ENCODE peak calls at places on chromosomes 12 and 14, in four cellular contexts. O is A549, S is GM23248, H is adipocyte. W is an unnamed sample.
A peak's percentile ranks its signal among the peaks of the same experiment; 100 is the strongest.

GRCh38 chr12:34348064-34348463 is 325.8 kb downstream of the ALG10 start:
- DNase-seq in O (peak; percentile 69), S (no peak), H (no peak), W (no peak)

GRCh38 chr14:100065942-100066574 is 836 bp downstream of the EVL start:
- DNase-seq in O (no peak), S (no peak), H (no peak), W (peak; percentile 75)

GRCh38 chr12:89382366-89382765 is 30.1 kb upstream of the DUSP6 start:
- DNase-seq in O (no peak), S (no peak), H (no peak), W (no peak)

GRCh38 chr14:49861923-49862673 is 9.5 kb upstream of the NEMF start:
- DNase-seq in O (peak; percentile 93), S (peak; percentile 89), H (peak; percentile 88), W (peak; percentile 94)

GRCh38 chr14:52895000-52895399 is 55.9 kb downstream of the FERMT2 start:
- DNase-seq in O (no peak), S (no peak), H (no peak), W (no peak)

GRCh38 chr14:85583311-85583710 is 53.4 kb downstream of the FLRT2 start:
- DNase-seq in O (no peak), S (no peak), H (no peak), W (no peak)

GRCh38 chr12:6554990-6555691 is 701 bp downstream of the IFFO1 start:
- DNase-seq in O (no peak), S (peak; percentile 57), H (peak; percentile 51), W (no peak)

GRCh38 chr12:120346681-120347080 is 19.1 kb upstream of the PLA2G1B start:
- DNase-seq in O (peak; percentile 39), S (peak; percentile 14), H (no peak), W (no peak)

GRCh38 chr14:23091294-23092225 is 3.4 kb downstream of the ACIN1 start:
- DNase-seq in O (no peak), S (no peak), H (no peak), W (no peak)

GRCh38 chr12:131499160-131499863 is 211.6 kb upstream of the SFSWAP start:
- DNase-seq in O (no peak), S (peak; percentile 16), H (no peak), W (no peak)

GRCh38 chr14:63833728-63834127 is 19.1 kb upstream of the SYNE2 start:
- DNase-seq in O (peak; percentile 14), S (no peak), H (no peak), W (no peak)

GRCh38 chr14:103541944-103542544 is 13.0 kb downstream of the TRMT61A start:
- DNase-seq in O (no peak), S (no peak), H (no peak), W (no peak)

GRCh38 chr12:25236190-25236589 is 14.5 kb downstream of the KRAS start:
- DNase-seq in O (no peak), S (peak; percentile 65), H (peak; percentile 50), W (no peak)

GRCh38 chr12:101875112-101875961 is 2.0 kb upstream of the DRAM1 start:
- DNase-seq in O (no peak), S (peak; percentile 27), H (peak; percentile 41), W (no peak)

GRCh38 chr14:22589096-22589839 is at the start of gene DAD1:
- DNase-seq in O (peak; percentile 99), S (peak; percentile 100), H (peak; percentile 100), W (peak; percentile 100)

GRCh38 chr14:24670594-24670993 is 36.6 kb upstream of the GZMB start:
- DNase-seq in O (no peak), S (no peak), H (no peak), W (no peak)

GRCh38 chr14:65349100-65349499 is 63.4 kb upstream of the FUT8 start:
- DNase-seq in O (no peak), S (no peak), H (no peak), W (no peak)

GRCh38 chr12:26651566-26652188 is 181.3 kb downstream of the ITPR2 start:
- DNase-seq in O (peak; percentile 69), S (peak; percentile 77), H (peak; percentile 82), W (peak; percentile 27)

GRCh38 chr14:20493634-20494033 is 11.7 kb upstream of the RNASE10 start:
- DNase-seq in O (no peak), S (no peak), H (no peak), W (no peak)

GRCh38 chr12:54128466-54128865 is 60.3 kb downstream of the SMUG1 start:
- DNase-seq in O (no peak), S (no peak), H (no peak), W (no peak)

DNA sequence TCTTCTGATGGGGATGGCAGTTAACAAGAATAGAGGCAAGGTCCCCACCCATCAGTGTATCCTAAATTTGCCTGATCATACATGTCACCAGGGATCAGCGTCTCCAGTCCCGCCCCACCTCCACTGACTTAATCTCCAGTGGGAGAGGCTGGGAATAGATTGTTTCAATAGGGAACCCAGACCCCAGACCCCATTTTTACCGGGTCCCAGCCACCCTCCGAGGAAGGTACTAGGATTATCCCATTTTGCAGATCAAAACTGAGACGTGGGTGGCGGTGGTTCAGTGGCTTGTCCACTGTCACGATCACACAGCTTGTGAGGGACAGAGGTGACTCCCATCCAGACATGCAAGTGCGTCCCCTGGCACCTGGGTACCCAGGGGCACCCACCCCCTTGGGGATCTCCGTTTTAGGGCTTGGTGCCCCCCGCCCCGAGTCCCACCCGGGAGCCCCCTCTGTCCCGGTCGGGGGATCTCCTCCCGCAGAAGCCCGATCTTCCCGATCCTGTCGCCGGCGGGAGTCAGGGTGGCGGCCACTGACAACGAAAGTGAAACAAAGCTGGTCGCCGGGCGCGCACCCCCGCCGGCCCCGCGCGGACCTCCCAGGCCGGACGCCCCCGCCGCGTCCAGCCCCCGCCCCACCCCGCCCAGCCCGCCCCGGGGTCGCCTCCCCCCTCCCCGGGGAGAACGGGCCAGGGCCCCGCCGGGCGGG is 523 bp downstream of the WSB2 start:
- DNase-seq in O (no peak), S (peak; percentile 66), H (peak; percentile 76), W (peak; percentile 25)
- H3K4me1 ChIP-seq in O (peaks cover 59% of the 10 kb centered on the region), S (peaks cover 29% of the 10 kb centered on the region), H (peaks cover 41% of the 10 kb centered on the region), W (peaks cover 13% of the 10 kb centered on the region)

DNA sequence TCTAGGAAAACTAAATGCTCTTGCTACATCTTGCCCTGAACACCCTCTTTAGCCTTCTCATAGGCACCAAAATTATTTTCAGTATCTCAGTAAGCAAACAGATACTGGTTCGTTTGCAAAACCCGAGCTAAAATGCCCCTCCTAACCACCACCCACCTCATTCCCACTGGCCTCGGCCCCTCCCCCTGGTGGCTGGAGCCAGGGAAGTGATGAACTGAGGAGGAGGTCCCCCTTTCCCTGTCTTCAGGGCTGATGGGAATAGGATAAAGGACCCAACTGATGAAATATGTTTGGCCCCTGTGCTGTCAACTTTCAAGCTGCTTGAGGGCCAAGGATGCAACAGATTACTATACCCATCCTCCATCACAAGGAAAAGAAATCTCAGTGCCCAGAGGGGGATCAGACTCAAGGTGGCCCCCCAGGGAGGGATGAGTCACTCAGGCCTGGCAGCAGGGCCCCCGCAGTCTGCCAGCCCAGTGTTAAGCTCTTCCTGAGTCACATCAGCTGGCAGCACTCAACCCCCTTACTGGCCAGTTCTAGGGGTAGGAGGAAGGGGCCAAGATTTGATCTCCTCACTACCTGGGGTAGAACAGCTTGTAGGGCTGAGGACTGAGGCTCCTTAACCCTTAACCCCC is 1.7 kb downstream of the ANKRD52 start:
- DNase-seq in O (no peak), S (peak; percentile 82), H (peak; percentile 59), W (no peak)
- H3K4me3 ChIP-seq in O (peak overlapping the region; percentile 94), S (peak overlapping the region; percentile 96), H (peak overlapping the region; percentile 86), W (peak overlapping the region; percentile 99)

GRCh38 chr12:130477701-130478100 is 140.0 kb downstream of the PIWIL1 start:
- DNase-seq in O (no peak), S (no peak), H (no peak), W (no peak)

GRCh38 chr12:130473266-130473665 is 135.6 kb downstream of the PIWIL1 start:
- DNase-seq in O (no peak), S (no peak), H (no peak), W (no peak)

GRCh38 chr12:130476451-130476850 is 138.8 kb downstream of the PIWIL1 start:
- DNase-seq in O (no peak), S (no peak), H (no peak), W (no peak)

GRCh38 chr12:130477221-130477620 is 139.5 kb downstream of the PIWIL1 start:
- DNase-seq in O (no peak), S (no peak), H (no peak), W (no peak)

DNA sequence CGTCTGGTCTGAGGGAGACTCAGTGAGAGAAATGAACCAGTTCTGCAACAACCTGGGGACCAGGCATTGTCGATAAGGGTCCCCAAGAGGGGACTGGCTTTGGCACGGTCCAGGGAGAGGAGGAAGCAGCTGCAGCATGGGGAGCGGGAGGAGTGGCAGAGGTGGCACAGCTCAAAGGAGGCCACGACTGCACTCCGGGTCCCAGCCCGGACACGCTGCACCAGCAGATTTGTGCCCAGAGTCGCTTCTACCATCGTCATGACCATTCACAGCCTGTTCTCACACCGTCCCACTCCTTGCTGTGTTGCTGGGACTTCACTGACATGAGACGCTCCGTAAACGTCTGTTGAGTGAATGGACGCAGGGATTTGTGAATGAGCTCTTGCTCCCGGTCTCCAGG is 136.9 kb downstream of the PIWIL1 start:
- DNase-seq in O (no peak), S (no peak), H (no peak), W (no peak)
- H3K9me3 ChIP-seq in O (no peaks in the 10 kb centered on the region), S (no peaks in the 10 kb centered on the region), H (no peaks in the 10 kb centered on the region), W (no peaks in the 10 kb centered on the region)

DNA sequence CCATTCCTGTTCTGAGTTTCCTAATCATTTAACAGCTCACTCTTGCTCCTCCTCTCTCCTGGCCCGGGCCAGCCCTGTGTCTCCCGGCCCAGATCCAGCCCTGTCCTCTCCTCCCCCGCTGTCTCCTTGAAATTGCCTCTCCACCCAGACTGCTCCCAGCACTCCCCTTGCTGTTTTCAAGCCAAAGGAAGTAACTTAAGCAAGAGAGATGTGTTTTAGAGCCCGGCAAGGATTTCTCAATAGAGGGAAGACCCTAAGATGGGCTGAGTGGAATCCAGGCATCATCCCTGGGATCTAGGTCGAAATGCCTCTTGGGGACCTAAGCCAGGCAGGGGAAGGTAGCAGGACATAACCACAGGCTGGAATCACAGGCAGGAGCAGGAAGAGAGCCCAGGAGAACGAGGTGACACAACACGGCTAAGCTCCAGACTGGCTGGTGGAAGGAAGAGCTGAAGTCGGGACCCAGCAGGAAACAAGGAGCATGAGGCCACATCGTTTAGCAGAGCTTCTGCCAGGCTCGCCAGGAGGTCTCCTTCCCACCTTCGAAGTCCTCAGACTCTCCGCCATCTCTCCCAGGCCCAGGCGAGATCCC is 2.0 kb upstream of the LRP1-AS start:
- DNase-seq in O (no peak), S (peak; percentile 93), H (peak; percentile 86), W (no peak)
- H3K4me1 ChIP-seq in O (peaks cover 28% of the 10 kb centered on the region), S (peaks cover 86% of the 10 kb centered on the region), H (peaks cover 99% of the 10 kb centered on the region), W (no peaks in the 10 kb centered on the region)

GRCh38 chr12:16603265-16603915 is 2.6 kb downstream of the LMO3 start:
- DNase-seq in O (no peak), S (no peak), H (no peak), W (no peak)
- H3K4me3 ChIP-seq in O (no peak overlapping the region), S (no peak overlapping the region), H (peak overlapping the region; percentile 93), W (no peak overlapping the region)

DNA sequence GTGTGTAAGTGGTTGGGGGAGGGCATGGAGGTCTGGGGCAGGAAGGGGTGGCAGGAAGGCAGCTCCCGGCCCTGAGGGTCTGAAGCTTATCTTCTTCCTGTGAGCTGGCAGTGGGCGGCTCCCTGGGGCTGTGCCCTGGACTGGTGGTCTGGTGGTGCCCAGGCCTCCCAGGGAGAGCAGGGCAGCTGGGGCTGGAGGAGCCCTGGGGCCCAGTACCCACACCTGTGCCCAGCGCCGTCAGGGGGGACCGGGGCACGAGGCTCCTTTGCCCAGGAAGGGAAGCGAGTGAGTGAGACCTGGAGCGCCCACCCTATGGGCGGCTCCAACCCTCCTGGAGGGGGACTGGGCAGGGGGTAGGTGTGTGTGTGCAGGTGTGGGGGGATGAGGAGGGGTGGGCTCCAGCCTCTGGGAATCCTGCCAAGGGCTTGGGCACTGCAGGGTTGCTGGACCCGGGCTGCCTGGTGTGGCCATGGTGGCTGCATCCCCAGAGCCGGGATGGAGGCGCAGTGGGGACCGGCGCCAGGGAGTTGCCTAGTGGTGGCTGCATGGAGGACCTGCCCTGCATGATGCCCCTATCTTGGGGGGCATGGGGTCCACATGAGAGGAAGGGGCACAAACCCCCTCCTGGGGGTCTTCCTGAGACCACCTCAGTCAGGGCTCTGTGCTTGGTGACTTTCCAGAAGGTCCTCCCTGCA is 353.6 kb downstream of the TMEM121 start:
- DNase-seq in O (no peak), S (no peak), H (no peak), W (no peak)
- H3K9me3 ChIP-seq in O (no peaks in the 10 kb centered on the region), S (no peaks in the 10 kb centered on the region), H (no peaks in the 10 kb centered on the region), W (no peaks in the 10 kb centered on the region)